ENCODE peak calls at places on chromosomes 5 and 9, in eight cellular contexts. One of them, this sample, is unnamed.

GRCh38 chr9:130897105-130897751 is 616 bp upstream of the QRFP start:
- DNase-seq in body of pancreas: no peak
- DNase-seq in amniotic stem cell: no peak
- DNase-seq in activated T-cell treated with anti-CD3 and anti-CD28 coated beads, Interleukin-2, amount 50 U/mL, for 72 hours: no peak
- DNase-seq in C1 segment of cervical spinal cord: no peak
- DNase-seq in LoVo: no peak
- DNase-seq in stimulated activated CD4-positive, alpha-beta T cell treated with anti-CD3 and anti-CD28 coated beads, TNF-alpha, amount 100 ng/mL, for 1 hour: no peak
- DNase-seq in astrocyte of the spinal cord: no peak
- DNase-seq in this sample: no peak

GRCh38 chr9:126720661-126721530 is 83.9 kb upstream of the ZBTB43 start:
- DNase-seq in body of pancreas: no peak
- DNase-seq in amniotic stem cell: no peak
- DNase-seq in activated T-cell treated with anti-CD3 and anti-CD28 coated beads, Interleukin-2, amount 50 U/mL, for 72 hours: no peak
- DNase-seq in C1 segment of cervical spinal cord: no peak
- DNase-seq in LoVo: no peak
- DNase-seq in stimulated activated CD4-positive, alpha-beta T cell treated with anti-CD3 and anti-CD28 coated beads, TNF-alpha, amount 100 ng/mL, for 1 hour: no peak
- DNase-seq in astrocyte of the spinal cord: no peak
- DNase-seq in this sample: no peak

GRCh38 chr5:51960617-51961115 is 577.4 kb downstream of the ISL1 start:
- DNase-seq in body of pancreas: no peak
- DNase-seq in amniotic stem cell: no peak
- DNase-seq in activated T-cell treated with anti-CD3 and anti-CD28 coated beads, Interleukin-2, amount 50 U/mL, for 72 hours: no peak
- DNase-seq in C1 segment of cervical spinal cord: no peak
- DNase-seq in LoVo: peak
- DNase-seq in stimulated activated CD4-positive, alpha-beta T cell treated with anti-CD3 and anti-CD28 coated beads, TNF-alpha, amount 100 ng/mL, for 1 hour: no peak
- DNase-seq in astrocyte of the spinal cord: no peak
- DNase-seq in this sample: no peak

GRCh38 chr5:531101-531748 is 7.0 kb upstream of the SLC9A3 start:
- DNase-seq in body of pancreas: peak
- DNase-seq in amniotic stem cell: no peak
- DNase-seq in activated T-cell treated with anti-CD3 and anti-CD28 coated beads, Interleukin-2, amount 50 U/mL, for 72 hours: no peak
- DNase-seq in C1 segment of cervical spinal cord: no peak
- DNase-seq in LoVo: no peak
- DNase-seq in stimulated activated CD4-positive, alpha-beta T cell treated with anti-CD3 and anti-CD28 coated beads, TNF-alpha, amount 100 ng/mL, for 1 hour: no peak
- DNase-seq in astrocyte of the spinal cord: no peak
- DNase-seq in this sample: no peak

GRCh38 chr9:126756876-126757415 is 47.9 kb upstream of the ZBTB43 start:
- DNase-seq in body of pancreas: no peak
- DNase-seq in amniotic stem cell: no peak
- DNase-seq in activated T-cell treated with anti-CD3 and anti-CD28 coated beads, Interleukin-2, amount 50 U/mL, for 72 hours: no peak
- DNase-seq in C1 segment of cervical spinal cord: no peak
- DNase-seq in LoVo: no peak
- DNase-seq in stimulated activated CD4-positive, alpha-beta T cell treated with anti-CD3 and anti-CD28 coated beads, TNF-alpha, amount 100 ng/mL, for 1 hour: no peak
- DNase-seq in astrocyte of the spinal cord: no peak
- DNase-seq in this sample: no peak

GRCh38 chr5:55597014-55597981 is 62.5 kb upstream of the PLPP1 start:
- DNase-seq in body of pancreas: peak
- DNase-seq in amniotic stem cell: peak
- DNase-seq in activated T-cell treated with anti-CD3 and anti-CD28 coated beads, Interleukin-2, amount 50 U/mL, for 72 hours: no peak
- DNase-seq in C1 segment of cervical spinal cord: no peak
- DNase-seq in LoVo: peak
- DNase-seq in stimulated activated CD4-positive, alpha-beta T cell treated with anti-CD3 and anti-CD28 coated beads, TNF-alpha, amount 100 ng/mL, for 1 hour: no peak
- DNase-seq in astrocyte of the spinal cord: peak
- DNase-seq in this sample: no peak

GRCh38 chr9:1102010-1102712 is 52.0 kb downstream of the DMRT2 start:
- DNase-seq in body of pancreas: no peak
- DNase-seq in amniotic stem cell: no peak
- DNase-seq in activated T-cell treated with anti-CD3 and anti-CD28 coated beads, Interleukin-2, amount 50 U/mL, for 72 hours: no peak
- DNase-seq in C1 segment of cervical spinal cord: no peak
- DNase-seq in LoVo: no peak
- DNase-seq in stimulated activated CD4-positive, alpha-beta T cell treated with anti-CD3 and anti-CD28 coated beads, TNF-alpha, amount 100 ng/mL, for 1 hour: no peak
- DNase-seq in astrocyte of the spinal cord: no peak
- DNase-seq in this sample: no peak

GRCh38 chr9:121997791-121998190 is 95.3 kb downstream of the TTLL11 start:
- DNase-seq in body of pancreas: no peak
- DNase-seq in amniotic stem cell: no peak
- DNase-seq in activated T-cell treated with anti-CD3 and anti-CD28 coated beads, Interleukin-2, amount 50 U/mL, for 72 hours: no peak
- DNase-seq in C1 segment of cervical spinal cord: no peak
- DNase-seq in LoVo: no peak
- DNase-seq in stimulated activated CD4-positive, alpha-beta T cell treated with anti-CD3 and anti-CD28 coated beads, TNF-alpha, amount 100 ng/mL, for 1 hour: no peak
- DNase-seq in astrocyte of the spinal cord: peak
- DNase-seq in this sample: no peak

GRCh38 chr5:113177225-113177624 is 200.6 kb downstream of the DCP2 start:
- DNase-seq in body of pancreas: no peak
- DNase-seq in amniotic stem cell: no peak
- DNase-seq in activated T-cell treated with anti-CD3 and anti-CD28 coated beads, Interleukin-2, amount 50 U/mL, for 72 hours: no peak
- DNase-seq in C1 segment of cervical spinal cord: no peak
- DNase-seq in LoVo: no peak
- DNase-seq in stimulated activated CD4-positive, alpha-beta T cell treated with anti-CD3 and anti-CD28 coated beads, TNF-alpha, amount 100 ng/mL, for 1 hour: no peak
- DNase-seq in astrocyte of the spinal cord: no peak
- DNase-seq in this sample: no peak

GRCh38 chr5:4911646-4912403 is 228.3 kb upstream of the ADAMTS16 start:
- DNase-seq in body of pancreas: no peak
- DNase-seq in amniotic stem cell: no peak
- DNase-seq in activated T-cell treated with anti-CD3 and anti-CD28 coated beads, Interleukin-2, amount 50 U/mL, for 72 hours: no peak
- DNase-seq in C1 segment of cervical spinal cord: no peak
- DNase-seq in LoVo: no peak
- DNase-seq in stimulated activated CD4-positive, alpha-beta T cell treated with anti-CD3 and anti-CD28 coated beads, TNF-alpha, amount 100 ng/mL, for 1 hour: no peak
- DNase-seq in astrocyte of the spinal cord: no peak
- DNase-seq in this sample: no peak

GRCh38 chr5:137400571-137400970 is 98.6 kb downstream of the SPOCK1 start:
- DNase-seq in body of pancreas: no peak
- DNase-seq in amniotic stem cell: no peak
- DNase-seq in activated T-cell treated with anti-CD3 and anti-CD28 coated beads, Interleukin-2, amount 50 U/mL, for 72 hours: no peak
- DNase-seq in C1 segment of cervical spinal cord: no peak
- DNase-seq in LoVo: no peak
- DNase-seq in stimulated activated CD4-positive, alpha-beta T cell treated with anti-CD3 and anti-CD28 coated beads, TNF-alpha, amount 100 ng/mL, for 1 hour: no peak
- DNase-seq in astrocyte of the spinal cord: no peak
- DNase-seq in this sample: no peak

GRCh38 chr9:121313458-121314152 is 45.6 kb downstream of the GSN start:
- DNase-seq in body of pancreas: no peak
- DNase-seq in amniotic stem cell: no peak
- DNase-seq in activated T-cell treated with anti-CD3 and anti-CD28 coated beads, Interleukin-2, amount 50 U/mL, for 72 hours: no peak
- DNase-seq in C1 segment of cervical spinal cord: no peak
- DNase-seq in LoVo: no peak
- DNase-seq in stimulated activated CD4-positive, alpha-beta T cell treated with anti-CD3 and anti-CD28 coated beads, TNF-alpha, amount 100 ng/mL, for 1 hour: no peak
- DNase-seq in astrocyte of the spinal cord: no peak
- DNase-seq in this sample: no peak

GRCh38 chr5:9930156-9930555 is 300.0 kb upstream of the TAS2R1 start:
- DNase-seq in body of pancreas: no peak
- DNase-seq in amniotic stem cell: no peak
- DNase-seq in activated T-cell treated with anti-CD3 and anti-CD28 coated beads, Interleukin-2, amount 50 U/mL, for 72 hours: no peak
- DNase-seq in C1 segment of cervical spinal cord: no peak
- DNase-seq in LoVo: no peak
- DNase-seq in stimulated activated CD4-positive, alpha-beta T cell treated with anti-CD3 and anti-CD28 coated beads, TNF-alpha, amount 100 ng/mL, for 1 hour: no peak
- DNase-seq in astrocyte of the spinal cord: no peak
- DNase-seq in this sample: no peak

GRCh38 chr9:105436753-105437152 is 11.1 kb upstream of the FSD1L start:
- DNase-seq in body of pancreas: no peak
- DNase-seq in amniotic stem cell: no peak
- DNase-seq in activated T-cell treated with anti-CD3 and anti-CD28 coated beads, Interleukin-2, amount 50 U/mL, for 72 hours: no peak
- DNase-seq in C1 segment of cervical spinal cord: no peak
- DNase-seq in LoVo: no peak
- DNase-seq in stimulated activated CD4-positive, alpha-beta T cell treated with anti-CD3 and anti-CD28 coated beads, TNF-alpha, amount 100 ng/mL, for 1 hour: no peak
- DNase-seq in astrocyte of the spinal cord: no peak
- DNase-seq in this sample: no peak

GRCh38 chr9:96621619-96622018 is 2.0 kb upstream of the CDC14B start:
- DNase-seq in body of pancreas: no peak
- DNase-seq in amniotic stem cell: no peak
- DNase-seq in activated T-cell treated with anti-CD3 and anti-CD28 coated beads, Interleukin-2, amount 50 U/mL, for 72 hours: no peak
- DNase-seq in C1 segment of cervical spinal cord: no peak
- DNase-seq in LoVo: no peak
- DNase-seq in stimulated activated CD4-positive, alpha-beta T cell treated with anti-CD3 and anti-CD28 coated beads, TNF-alpha, amount 100 ng/mL, for 1 hour: no peak
- DNase-seq in astrocyte of the spinal cord: no peak
- DNase-seq in this sample: no peak

GRCh38 chr9:91840469-91840868 is 109.6 kb downstream of the ROR2 start:
- DNase-seq in body of pancreas: no peak
- DNase-seq in amniotic stem cell: no peak
- DNase-seq in activated T-cell treated with anti-CD3 and anti-CD28 coated beads, Interleukin-2, amount 50 U/mL, for 72 hours: no peak
- DNase-seq in C1 segment of cervical spinal cord: no peak
- DNase-seq in LoVo: no peak
- DNase-seq in stimulated activated CD4-positive, alpha-beta T cell treated with anti-CD3 and anti-CD28 coated beads, TNF-alpha, amount 100 ng/mL, for 1 hour: no peak
- DNase-seq in astrocyte of the spinal cord: no peak
- DNase-seq in this sample: no peak

GRCh38 chr5:179863449-179864085 is 5.0 kb upstream of the MRNIP start:
- DNase-seq in body of pancreas: no peak
- DNase-seq in amniotic stem cell: no peak
- DNase-seq in activated T-cell treated with anti-CD3 and anti-CD28 coated beads, Interleukin-2, amount 50 U/mL, for 72 hours: no peak
- DNase-seq in C1 segment of cervical spinal cord: no peak
- DNase-seq in LoVo: no peak
- DNase-seq in stimulated activated CD4-positive, alpha-beta T cell treated with anti-CD3 and anti-CD28 coated beads, TNF-alpha, amount 100 ng/mL, for 1 hour: no peak
- DNase-seq in astrocyte of the spinal cord: no peak
- DNase-seq in this sample: no peak

GRCh38 chr5:169336234-169336633 is 35.3 kb upstream of the SLIT3 start:
- DNase-seq in body of pancreas: no peak
- DNase-seq in amniotic stem cell: no peak
- DNase-seq in activated T-cell treated with anti-CD3 and anti-CD28 coated beads, Interleukin-2, amount 50 U/mL, for 72 hours: no peak
- DNase-seq in C1 segment of cervical spinal cord: no peak
- DNase-seq in LoVo: no peak
- DNase-seq in stimulated activated CD4-positive, alpha-beta T cell treated with anti-CD3 and anti-CD28 coated beads, TNF-alpha, amount 100 ng/mL, for 1 hour: no peak
- DNase-seq in astrocyte of the spinal cord: no peak
- DNase-seq in this sample: no peak

GRCh38 chr5:135211083-135211790 is 177.2 kb upstream of the PITX1 start:
- DNase-seq in body of pancreas: no peak
- DNase-seq in amniotic stem cell: no peak
- DNase-seq in activated T-cell treated with anti-CD3 and anti-CD28 coated beads, Interleukin-2, amount 50 U/mL, for 72 hours: no peak
- DNase-seq in C1 segment of cervical spinal cord: no peak
- DNase-seq in LoVo: no peak
- DNase-seq in stimulated activated CD4-positive, alpha-beta T cell treated with anti-CD3 and anti-CD28 coated beads, TNF-alpha, amount 100 ng/mL, for 1 hour: no peak
- DNase-seq in astrocyte of the spinal cord: no peak
- DNase-seq in this sample: no peak